ENCODE peak calls at places on chromosomes 13 and 19, in six cellular contexts. M is aorta, H is coronary artery, N is kidney tubule cell, L is H9, O is HFFc6. Q is an unnamed sample.

GRCh38 chr13:74136089-74136658 is 2.0 kb upstream of the KLF12 start:
- DNase-seq in H (peak), O (peak), M (peak), L (no peak), N (peak), Q (peak)

GRCh38 chr13:100461309-100462035 is 127.1 kb downstream of the GGACT start:
- DNase-seq in N (no peak), M (no peak), O (no peak), H (no peak), L (no peak), Q (no peak)

GRCh38 chr13:38752726-38753125 is 65.8 kb downstream of the FREM2 start:
- DNase-seq in L (no peak), O (no peak), H (no peak), N (no peak), M (no peak), Q (no peak)

GRCh38 chr13:42114912-42115311 is 66.5 kb downstream of the DGKH start:
- DNase-seq in N (no peak), H (no peak), M (no peak), O (no peak), L (no peak), Q (no peak)

GRCh38 chr19:47406711-47407416 is 12.5 kb downstream of the MEIS3 start:
- DNase-seq in H (no peak), L (peak), N (no peak), M (no peak), O (no peak), Q (no peak)

GRCh38 chr13:90238433-90238832 is 1109.1 kb upstream of the MIR17HG start:
- DNase-seq in M (no peak), L (peak), N (peak), O (no peak), H (no peak), Q (no peak)

GRCh38 chr19:41427647-41428480 is 690 bp upstream of the B3GNT8 start:
- DNase-seq in H (peak), N (no peak), L (peak), M (peak), O (no peak), Q (no peak)

GRCh38 chr19:38647966-38648788 is 728 bp downstream of the ACTN4 start:
- DNase-seq in N (no peak), M (no peak), O (no peak), L (no peak), H (no peak), Q (no peak)

GRCh38 chr13:83732755-83733154 is 149.5 kb downstream of the SLITRK1 start:
- DNase-seq in L (no peak), H (no peak), M (no peak), N (no peak), O (no peak), Q (no peak)

GRCh38 chr13:113002206-113002821 is 33.3 kb downstream of the MCF2L start:
- DNase-seq in O (no peak), L (peak), N (peak), M (no peak), H (no peak), Q (no peak)

GRCh38 chr13:89900104-89900760 is 1447.3 kb upstream of the MIR17HG start:
- DNase-seq in H (no peak), O (no peak), L (no peak), M (no peak), N (no peak), Q (no peak)

GRCh38 chr13:41558781-41559560 is 101.6 kb downstream of the RGCC start:
- DNase-seq in M (no peak), O (no peak), N (no peak), H (no peak), L (no peak), Q (no peak)

GRCh38 chr19:4449826-4450075 is 7.8 kb downstream of the UBXN6 start:
- DNase-seq in H (no peak), L (no peak), O (no peak), N (no peak), M (no peak), Q (no peak)

GRCh38 chr19:13153627-13154240 is 3.5 kb downstream of the IER2 start:
- DNase-seq in O (no peak), H (peak), L (no peak), N (no peak), M (peak), Q (peak)

GRCh38 chr13:60111726-60112125 is 52.0 kb downstream of the DIAPH3 start:
- DNase-seq in M (no peak), L (no peak), H (no peak), N (no peak), O (peak), Q (no peak)

GRCh38 chr13:41603917-41604316 is 146.6 kb downstream of the RGCC start:
- DNase-seq in N (peak), M (no peak), L (no peak), H (no peak), O (peak), Q (peak)

GRCh38 chr19:33767898-33768413 is 28.7 kb upstream of the KCTD15 start:
- DNase-seq in O (no peak), L (peak), N (no peak), M (no peak), H (no peak), Q (no peak)

GRCh38 chr19:17720487-17720839 is 1.2 kb downstream of the MAP1S start:
- DNase-seq in H (no peak), M (no peak), N (no peak), L (no peak), O (no peak), Q (no peak)

GRCh38 chr19:34363094-34363493 is 1.9 kb upstream of the GPI start:
- DNase-seq in O (no peak), N (no peak), M (no peak), L (peak), H (no peak), Q (no peak)

GRCh38 chr13:57629821-57630235 is 1.7 kb upstream of the PCDH17 start:
- DNase-seq in M (peak), H (peak), N (peak), O (no peak), L (peak), Q (peak)

GRCh38 chr13:49057176-49057575 is 81.5 kb downstream of the FNDC3A start:
- DNase-seq in M (no peak), O (no peak), N (no peak), L (no peak), H (no peak), Q (no peak)

GRCh38 chr13:80173224-80173623 is 167.7 kb downstream of the SPRY2 start:
- DNase-seq in M (no peak), H (no peak), L (no peak), N (peak), O (no peak), Q (no peak)

GRCh38 chr19:33905473-33905936 is 108.8 kb downstream of the KCTD15 start:
- DNase-seq in O (no peak), L (peak), N (peak), H (no peak), M (peak), Q (peak)

GRCh38 chr19:38264486-38265212 is at the start of gene SPINT2:
- DNase-seq in N (no peak), O (no peak), L (peak), H (no peak), M (peak), Q (no peak)

GRCh38 chr19:35347171-35347929 is at the start of gene FFAR1:
- DNase-seq in O (no peak), H (peak), L (peak), N (no peak), M (peak), Q (no peak)

GRCh38 chr19:35919306-35919705 is 11.2 kb upstream of the TYROBP start:
- DNase-seq in M (no peak), L (no peak), O (no peak), H (no peak), N (no peak), Q (no peak)

GRCh38 chr13:114065141-114065925 is 67.1 kb downstream of the RASA3 start:
- DNase-seq in L (peak), O (peak), H (peak), N (peak), M (peak), Q (peak)

GRCh38 chr13:94494021-94494420 is 14.5 kb upstream of the DCT start:
- DNase-seq in M (no peak), L (no peak), H (no peak), N (no peak), O (no peak), Q (no peak)

GRCh38 chr19:33203529-33203928 is 9.4 kb downstream of the LRP3 start:
- DNase-seq in M (peak), N (no peak), O (no peak), H (no peak), L (no peak), Q (no peak)

GRCh38 chr19:56972291-56972914 is 131.9 kb upstream of the PEG3 start:
- DNase-seq in H (no peak), L (no peak), N (no peak), O (no peak), M (no peak), Q (no peak)

Q was measured in psoas muscle.